ENCODE peak calls at places on chromosomes 5 and 9, in five cellular contexts. O is HuH-7; G is anterior cingulate cortex; U is GM20000; Q is CD8-positive, alpha-beta T cell. L is an unnamed sample.

GRCh38 chr5:76782444-76782843 is 36.4 kb upstream of the F2RL1 start:
- DNase-seq in O (no peak), G (no peak), U (no peak), Q (no peak), L (no peak)

GRCh38 chr5:141814064-141814982 is 63.9 kb downstream of the PCDH1 start:
- DNase-seq in U (peak; percentile 70), Q (peak; percentile 39), O (peak; percentile 85), G (peak; percentile 30), L (peak; percentile 3)

GRCh38 chr5:73391441-73391871 is 57.1 kb downstream of the FOXD1 start:
- DNase-seq in Q (no peak), O (no peak), U (no peak), G (no peak), L (no peak)

GRCh38 chr5:37811866-37812265 is 28.0 kb downstream of the GDNF start:
- DNase-seq in Q (no peak), G (no peak), U (no peak), O (no peak), L (no peak)

GRCh38 chr9:33718987-33719386 is 76.4 kb upstream of the PRSS3 start:
- DNase-seq in G (no peak), Q (no peak), O (no peak), U (no peak), L (no peak)

GRCh38 chr5:34524123-34524522 is 132.0 kb upstream of the RAI14 start:
- DNase-seq in O (no peak), G (no peak), Q (no peak), U (no peak), L (no peak)

GRCh38 chr5:17000296-17000939 is 64.3 kb upstream of the MYO10 start:
- DNase-seq in G (no peak), Q (no peak), O (no peak), U (no peak), L (no peak)

GRCh38 chr5:157303667-157304327 is 37.9 kb downstream of the CYFIP2 start:
- DNase-seq in O (peak; percentile 30), Q (peak; percentile 56), G (no peak), U (no peak), L (no peak)